ENCODE peak calls at places on chromosomes 16 and 17, in four cellular contexts. R is HepG2, L is HCT116, Z is K562. O is an unnamed sample.
A peak's percentile ranks its signal among the peaks of the same experiment; 100 is the strongest.

GRCh38 chr17:42457107-42457787 is 1.4 kb upstream of the ATP6V0A1 start:
- DNase-seq in R (no peak), L (no peak), Z (no peak), O (no peak)

GRCh38 chr16:50288920-50289319 is 22.6 kb downstream of the ADCY7 start:
- DNase-seq in L (no peak), R (no peak), Z (no peak), O (no peak)

GRCh38 chr16:180101-180920 is at the start of gene HBQ1:
- DNase-seq in L (no peak), R (peak; percentile 21), Z (peak; percentile 78), O (no peak)

GRCh38 chr17:33375783-33376182 is 82.7 kb upstream of the ASIC2 start:
- DNase-seq in Z (no peak), L (no peak), R (no peak), O (no peak)

GRCh38 chr17:17872468-17873345 is 35.9 kb upstream of the SREBF1 start:
- DNase-seq in R (no peak), Z (no peak), L (no peak), O (no peak)

GRCh38 chr16:22948058-22948602 is 134.2 kb downstream of the HS3ST2 start:
- DNase-seq in Z (no peak), R (no peak), L (no peak), O (no peak)

GRCh38 chr17:2083613-2084128 is 28.8 kb downstream of the HIC1 start:
- DNase-seq in Z (no peak), R (peak; percentile 47), L (no peak), O (no peak)

GRCh38 chr16:74774223-74775139 is at the start of gene FA2H:
- DNase-seq in Z (peak; percentile 97), L (peak; percentile 59), R (peak; percentile 86), O (peak; percentile 90)

GRCh38 chr17:19321481-19322128 is 40.9 kb downstream of the B9D1 start:
- DNase-seq in L (no peak), R (no peak), Z (no peak), O (no peak)

GRCh38 chr17:38585056-38585804 is 20.5 kb downstream of the SRCIN1 start:
- DNase-seq in L (no peak), Z (peak; percentile 41), R (peak; percentile 33), O (peak; percentile 61)

GRCh38 chr16:630815-631405 is at the start of gene WFIKKN1:
- DNase-seq in R (peak; percentile 59), L (no peak), Z (peak; percentile 63), O (peak; percentile 85)

GRCh38 chr17:2980211-2980903 is 83.0 kb downstream of the OR1D5 start:
- DNase-seq in Z (no peak), L (no peak), R (no peak), O (no peak)

GRCh38 chr17:39607057-39607850 is 466 bp downstream of the NEUROD2 start:
- DNase-seq in R (no peak), L (no peak), Z (peak; percentile 35), O (no peak)

GRCh38 chr17:39606434-39607056 is 1.2 kb downstream of the NEUROD2 start:
- DNase-seq in R (no peak), Z (no peak), L (no peak), O (peak; percentile 81)

GRCh38 chr17:39604911-39605491 is 2.7 kb downstream of the NEUROD2 start:
- DNase-seq in Z (peak; percentile 18), R (no peak), L (no peak), O (no peak)

GRCh38 chr17:39607851-39608130 is at the start of gene NEUROD2:
- DNase-seq in Z (no peak), R (no peak), L (no peak), O (peak; percentile 55)

GRCh38 chr17:39605492-39606433 is 2.0 kb downstream of the NEUROD2 start:
- DNase-seq in Z (no peak), L (no peak), R (no peak), O (no peak)
- TF ChIP-seq FOSL1 in Z (no peak), L (no peak), R (no peak), O (no peak)

GRCh38 chr17:46144246-46144645 is 49.0 kb downstream of the KANSL1 start:
- DNase-seq in L (no peak), Z (no peak), R (no peak), O (no peak)

GRCh38 chr17:46139365-46140210 is 53.6 kb downstream of the KANSL1 start:
- DNase-seq in L (no peak), R (no peak), Z (no peak), O (no peak)

GRCh38 chr17:46143827-46144236 is 49.4 kb downstream of the KANSL1 start:
- DNase-seq in Z (no peak), R (no peak), L (no peak), O (no peak)

GRCh38 chr17:46140645-46141197 is 52.5 kb downstream of the KANSL1 start:
- DNase-seq in Z (no peak), R (no peak), L (no peak), O (no peak)

GRCh38 chr17:46141645-46142044 is 51.6 kb downstream of the KANSL1 start:
- DNase-seq in R (no peak), Z (no peak), L (no peak), O (no peak)
- TF ChIP-seq FOSL1 in R (no peak), Z (no peak), L (no peak), O (no peak)

GRCh38 chr16:47834485-47835024 is 321.2 kb downstream of the ABCC12 start:
- DNase-seq in R (no peak), Z (no peak), L (no peak), O (no peak)
- TF ChIP-seq FOSL1 in R (no peak), Z (no peak), L (no peak), O (no peak)

GRCh38 chr16:53510704-53511070 is 7.7 kb upstream of the AKTIP start:
- DNase-seq in L (no peak), R (no peak), Z (no peak), O (no peak)

GRCh38 chr16:53511084-53511402 is 8.0 kb upstream of the AKTIP start:
- DNase-seq in R (no peak), Z (no peak), L (no peak), O (no peak)

GRCh38 chr16:53509906-53510703 is 7.1 kb upstream of the AKTIP start:
- DNase-seq in R (peak; percentile 67), L (peak; percentile 38), Z (peak; percentile 76), O (peak; percentile 63)

GRCh38 chr16:53515259-53515658 is 12.2 kb upstream of the AKTIP start:
- DNase-seq in Z (no peak), R (no peak), L (no peak), O (no peak)

GRCh38 chr16:53511403-53512280 is 8.6 kb upstream of the AKTIP start:
- DNase-seq in L (no peak), Z (no peak), R (peak; percentile 98), O (no peak)
- TF ChIP-seq FOSL1 in L (no peak), Z (no peak), R (peak; percentile 62), O (no peak)

DNA sequence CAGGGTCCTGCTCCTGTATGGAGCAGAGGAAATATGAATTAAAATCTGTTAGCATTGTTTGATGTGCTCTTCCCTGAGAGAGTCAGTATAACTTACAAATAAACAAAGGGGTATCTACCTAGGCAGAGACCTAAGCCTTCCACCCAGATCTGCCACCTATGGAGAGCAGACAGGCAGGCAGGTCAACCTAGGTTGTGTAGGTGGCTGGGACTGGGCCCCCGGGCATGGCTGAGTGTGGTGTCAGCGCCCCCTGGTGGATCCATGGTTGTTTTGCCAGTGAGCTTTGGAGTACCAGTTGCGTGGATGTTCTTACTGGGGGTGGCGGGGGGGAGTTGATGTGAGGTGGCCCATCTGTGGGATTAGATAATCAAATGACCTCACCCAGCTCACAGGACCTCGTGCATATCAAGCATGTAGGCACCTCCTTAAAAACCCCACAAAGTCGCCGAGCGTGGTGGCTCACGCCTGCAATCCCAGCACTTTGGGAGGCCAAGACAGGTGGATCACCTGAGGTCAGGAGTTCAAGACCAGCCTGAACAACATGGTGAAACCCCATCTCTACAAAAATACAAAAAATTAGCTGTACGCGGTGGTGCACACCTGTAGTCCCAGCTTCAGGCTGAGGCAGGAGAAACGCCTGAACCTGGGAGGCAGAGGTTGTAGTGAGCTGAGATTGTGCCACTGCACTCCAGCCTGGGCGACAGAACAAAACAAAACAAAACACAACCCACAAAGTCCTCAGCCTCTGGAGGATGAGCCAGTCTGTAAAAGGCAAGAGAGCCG is 17.6 kb downstream of the DUS2 start:
- DNase-seq in R (peak; percentile 82), L (peak; percentile 63), Z (peak; percentile 87), O (peak; percentile 76)
- TF ChIP-seq FOSL1 in R (no peak), L (no peak), Z (no peak), O (no peak)

DNA sequence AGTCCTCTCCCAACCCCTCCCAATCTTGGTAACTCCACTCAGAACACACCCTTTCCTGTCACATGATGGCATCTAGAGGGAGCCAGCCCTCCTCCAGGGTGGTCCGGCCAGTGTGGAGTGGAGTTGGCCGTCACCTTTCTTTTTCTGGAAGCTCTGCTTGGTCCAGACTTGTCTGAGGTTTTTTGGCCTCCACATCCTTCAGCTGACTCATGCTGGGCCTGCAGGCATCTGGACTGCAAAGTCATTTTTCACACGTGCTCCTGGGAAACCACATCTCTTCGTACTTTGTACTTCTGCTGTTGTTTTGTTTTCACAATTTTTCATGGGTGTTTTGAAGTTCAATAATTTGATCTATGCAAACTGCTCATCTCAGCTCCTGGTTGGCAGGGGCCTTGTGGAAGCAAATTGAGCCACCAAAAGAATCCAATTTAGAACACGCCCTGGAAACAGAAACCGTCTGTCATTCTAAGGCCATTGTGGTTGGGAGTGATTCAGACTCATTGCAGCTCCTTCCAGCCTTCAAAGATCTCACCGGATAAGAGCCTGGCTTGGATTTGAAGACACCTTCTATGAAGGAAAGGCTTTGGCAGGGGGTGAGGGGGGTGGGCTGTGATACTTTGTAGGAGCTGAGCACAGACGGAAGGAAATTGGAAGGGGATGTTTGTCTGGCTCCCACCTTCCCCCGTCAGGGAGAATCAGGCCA is 42.4 kb upstream of the NF1 start:
- DNase-seq in Z (peak; percentile 63), L (peak; percentile 42), R (peak; percentile 35), O (no peak)
- TF ChIP-seq FOSL1 in Z (peak; percentile 96), L (peak; percentile 32), R (no peak), O (no peak)

DNA sequence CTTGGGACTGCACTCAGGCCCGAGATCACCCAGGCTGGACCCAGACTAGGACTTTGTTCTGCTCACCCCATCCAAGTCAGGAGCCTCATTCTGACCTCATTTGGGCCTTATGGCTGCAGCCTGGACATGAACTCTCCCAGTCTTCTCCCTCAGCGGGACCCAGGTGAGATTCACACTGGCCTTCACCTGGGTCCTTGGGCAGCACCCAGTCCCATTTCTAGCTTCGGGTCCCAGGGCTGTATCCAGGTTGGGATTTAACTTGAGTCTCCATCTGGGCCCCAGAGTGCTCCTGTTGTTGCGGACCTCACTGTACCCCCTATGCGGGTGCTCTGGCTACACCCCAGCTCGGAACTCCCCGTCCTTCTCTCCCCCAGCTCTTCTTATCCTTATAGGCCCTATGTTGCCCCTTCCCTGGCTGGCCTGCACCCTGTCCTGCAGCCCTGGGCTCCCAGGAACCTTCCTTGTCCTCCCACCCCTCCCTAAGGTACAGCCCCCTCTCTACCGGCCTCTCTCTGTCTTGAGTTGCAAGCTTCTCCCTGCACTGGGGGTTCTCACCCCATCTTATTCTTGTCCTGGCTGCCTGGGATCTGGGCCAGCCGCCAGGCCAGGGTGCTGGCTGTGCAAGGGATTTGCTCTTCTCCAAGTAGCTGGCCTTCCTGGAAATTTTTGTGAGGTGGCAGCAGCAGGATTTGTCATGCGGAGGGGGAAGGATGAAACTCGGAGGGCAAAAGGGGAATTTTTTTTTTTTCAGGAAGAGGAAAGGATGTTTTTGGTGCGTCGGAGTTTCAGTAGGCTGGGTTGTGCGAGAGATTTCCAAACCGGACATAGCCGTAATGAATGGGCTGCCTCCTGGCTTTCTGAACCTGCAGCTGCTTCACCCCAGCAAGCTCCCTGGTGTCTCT is 904 bp downstream of the MAP2K3 start:
- DNase-seq in L (no peak), Z (no peak), R (no peak), O (no peak)
- TF ChIP-seq FOSL1 in L (no peak), Z (no peak), R (no peak), O (no peak)

GRCh38 chr17:752620-753219 is 656 bp upstream of the GEMIN4 start:
- DNase-seq in R (no peak), Z (no peak), L (no peak), O (no peak)
- TF ChIP-seq FOSL1 in R (no peak), Z (no peak), L (no peak), O (no peak)

GRCh38 chr17:59786536-59787319 is 79.3 kb downstream of the VMP1 start:
- DNase-seq in L (peak; percentile 100), R (peak; percentile 100), Z (peak; percentile 70), O (peak; percentile 29)
- TF ChIP-seq FOSL1 in L (peak; percentile 98), R (peak; percentile 100), Z (peak; percentile 99), O (no peak)

O was measured in H1.